ENCODE peak calls at places on chromosomes 6 and 20, in five cellular contexts. E is right atrium auricular region, M is Karpas-422, C is AG10803, I is transverse colon. S is an unnamed sample.

GRCh38 chr6:110415297-110415916 is at the start of gene DDO:
- DNase-seq in I (peak; percentile 52), M (no peak), E (peak; percentile 87), C (peak; percentile 20), S (no peak)

GRCh38 chr20:3887870-3888614 is 1.1 kb upstream of the PANK2 start:
- DNase-seq in M (peak; percentile 75), I (peak; percentile 25), E (peak; percentile 66), C (peak; percentile 41), S (no peak)

GRCh38 chr20:16100767-16101166 is 472.5 kb downstream of the KIF16B start:
- DNase-seq in E (no peak), M (no peak), I (no peak), C (no peak), S (no peak)

GRCh38 chr20:32966881-32967781 is 37.1 kb downstream of the SUN5 start:
- DNase-seq in C (no peak), E (peak; percentile 48), I (peak; percentile 27), M (no peak), S (peak; percentile 15)

GRCh38 chr6:127191716-127192115 is 73.2 kb downstream of the RSPO3 start:
- DNase-seq in M (no peak), I (no peak), E (no peak), C (peak; percentile 78), S (no peak)

GRCh38 chr20:37511605-37512275 is 9.3 kb upstream of the NNAT start:
- DNase-seq in I (no peak), M (no peak), C (peak; percentile 93), E (no peak), S (no peak)

GRCh38 chr6:20569000-20569610 is 34.8 kb downstream of the CDKAL1 start:
- DNase-seq in M (no peak), E (no peak), I (no peak), C (peak; percentile 38), S (no peak)

GRCh38 chr6:100447900-100448700 is 16.6 kb downstream of the SIM1 start:
- DNase-seq in E (no peak), C (no peak), I (no peak), M (no peak), S (no peak)

GRCh38 chr6:35091353-35092083 is 49.6 kb downstream of the TCP11 start:
- DNase-seq in E (no peak), I (no peak), C (peak; percentile 58), M (no peak), S (no peak)

GRCh38 chr6:2909718-2910117 is 6.6 kb upstream of the SERPINB9 start:
- DNase-seq in E (no peak), C (no peak), I (no peak), M (no peak), S (no peak)

GRCh38 chr20:5171074-5171789 is 44.4 kb downstream of the CDS2 start:
- DNase-seq in M (no peak), I (no peak), E (no peak), C (no peak), S (no peak)

GRCh38 chr6:3360727-3361045 is 96.2 kb downstream of the SLC22A23 start:
- DNase-seq in M (no peak), E (no peak), C (no peak), I (no peak), S (no peak)

GRCh38 chr6:121800047-121800446 is 364.6 kb downstream of the GJA1 start:
- DNase-seq in M (no peak), C (peak; percentile 8), E (no peak), I (no peak), S (no peak)

GRCh38 chr6:87724994-87725811 is 23.2 kb upstream of the AKIRIN2 start:
- DNase-seq in I (no peak), C (no peak), M (no peak), E (no peak), S (peak; percentile 88)

GRCh38 chr6:101502818-101503217 is 109.3 kb downstream of the GRIK2 start:
- DNase-seq in C (no peak), I (no peak), E (no peak), M (no peak), S (no peak)

DNA sequence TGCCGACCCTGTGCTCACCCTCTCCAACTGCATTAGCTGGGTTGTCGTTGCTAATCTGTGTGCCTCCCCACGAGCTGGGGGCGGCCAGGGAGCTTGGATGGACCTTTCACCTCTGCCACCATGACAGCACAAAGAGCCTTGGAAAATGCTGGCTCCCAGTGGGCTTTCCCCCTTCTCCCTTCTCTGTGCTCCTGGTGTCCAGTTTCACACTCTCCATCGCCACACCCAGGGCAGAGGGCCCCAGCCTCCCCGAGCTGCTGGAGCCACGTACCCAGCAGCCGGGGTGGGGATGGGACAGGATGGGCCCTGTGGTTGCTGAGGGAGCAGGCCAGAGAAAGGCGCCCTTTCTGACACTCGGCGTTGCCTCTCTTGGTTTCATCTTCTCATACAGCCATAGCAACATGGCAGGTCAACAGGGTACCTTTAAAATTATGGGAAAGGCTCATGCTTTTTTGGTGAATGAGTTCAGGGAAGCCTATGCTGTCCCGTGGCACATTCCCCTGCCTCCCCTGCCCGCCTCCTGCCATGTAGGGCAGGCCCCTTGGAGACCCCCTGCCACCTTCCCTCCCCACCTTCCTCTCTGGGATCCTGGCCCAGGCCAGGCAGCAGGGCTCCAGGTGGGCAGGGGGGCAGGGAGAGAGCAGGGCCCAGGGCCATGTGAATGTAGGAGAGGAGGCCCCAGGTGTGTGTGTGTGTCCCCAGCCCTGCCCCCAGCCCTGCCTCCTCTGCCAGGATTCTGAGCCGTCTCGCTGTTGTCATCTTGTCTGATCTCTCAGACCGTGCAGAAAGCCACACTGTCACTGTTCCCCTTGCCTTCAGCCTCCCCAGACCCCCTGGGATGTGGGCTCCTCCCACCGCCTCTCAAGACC is 85.2 kb upstream of the CCDC167 start:
- DNase-seq in I (no peak), M (no peak), C (no peak), E (no peak), S (no peak)
- H3K4me3 ChIP-seq in I (no peak overlapping the region), M (no peak overlapping the region), C (no peak overlapping the region), E (no peak overlapping the region), S (no peak overlapping the region)

GRCh38 chr6:33592595-33593413 is 12.7 kb upstream of the BAK1 start:
- DNase-seq in I (peak; percentile 78), M (peak; percentile 44), C (no peak), E (no peak), S (no peak)
- H3K4me3 ChIP-seq in I (peak overlapping the region; percentile 32), M (no peak overlapping the region), C (no peak overlapping the region), E (no peak overlapping the region), S (peak overlapping the region; percentile 39)

DNA sequence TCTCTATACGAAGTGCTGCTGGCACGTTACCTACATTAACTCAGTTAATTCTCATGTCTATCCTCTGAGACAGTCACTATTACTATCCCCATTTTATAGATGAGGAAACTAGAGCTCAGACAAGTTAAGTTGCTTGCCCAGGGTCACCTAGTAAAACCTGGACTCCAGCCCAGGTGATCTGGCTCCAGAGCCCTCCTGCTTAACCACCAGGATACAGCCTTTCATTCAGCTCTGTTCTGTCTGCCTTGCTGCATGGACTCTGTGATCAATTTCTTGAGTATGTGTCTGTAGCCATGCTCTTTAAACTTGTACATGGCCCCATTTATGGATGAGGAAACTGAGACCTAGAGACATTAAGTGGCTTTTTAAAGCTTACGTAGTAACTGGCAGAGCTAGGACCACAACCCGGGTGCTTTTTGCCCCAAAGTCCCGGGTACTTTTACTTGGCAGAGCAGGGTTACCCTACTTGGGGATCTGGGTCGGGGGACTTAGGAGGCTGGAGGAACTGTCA is 4.7 kb downstream of the CDKN1A start:
- DNase-seq in M (no peak), I (no peak), E (no peak), C (no peak), S (no peak)
- H3K4me3 ChIP-seq in M (no peak overlapping the region), I (no peak overlapping the region), E (no peak overlapping the region), C (peak overlapping the region; percentile 62), S (no peak overlapping the region)

DNA sequence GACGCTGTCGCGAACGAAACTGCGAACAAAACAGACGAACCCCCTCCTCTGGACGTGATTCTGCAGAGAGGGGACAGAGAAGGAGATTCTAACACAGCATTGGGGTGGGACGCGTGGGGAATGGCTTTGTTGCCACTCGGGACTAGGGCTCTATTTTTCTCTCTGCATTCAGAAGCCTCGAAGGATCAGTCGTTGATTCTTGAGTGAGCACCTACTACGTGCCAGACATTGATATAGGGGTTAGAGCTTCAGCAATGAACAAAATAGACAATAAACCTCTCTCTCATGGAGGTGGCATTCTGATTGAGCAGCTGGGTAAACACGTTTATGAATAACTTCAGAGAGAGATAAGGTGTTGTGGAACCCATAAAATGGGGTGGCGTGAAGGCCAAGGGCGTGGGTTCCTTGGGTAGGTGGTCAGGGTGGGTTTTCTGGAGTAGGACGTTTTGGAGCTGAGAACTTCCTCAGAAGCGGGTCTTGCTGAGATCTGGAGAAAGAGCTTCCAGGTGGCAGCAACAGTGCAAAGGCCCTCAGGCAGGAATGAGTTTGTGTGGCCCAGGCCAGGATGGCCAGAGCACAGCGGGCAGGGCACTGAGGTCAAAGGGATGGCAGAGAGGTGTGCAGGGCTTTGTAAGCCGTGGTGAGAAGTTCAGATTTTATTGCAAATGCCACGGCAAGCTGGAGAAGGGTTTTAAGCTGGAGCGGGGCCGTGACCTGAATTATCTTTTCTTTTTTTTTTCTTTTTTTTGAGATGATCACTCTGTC is 882 bp downstream of the SLC2A10 start:
- DNase-seq in M (no peak), C (no peak), E (no peak), I (peak; percentile 21), S (no peak)
- H3K4me3 ChIP-seq in M (no peak overlapping the region), C (peak overlapping the region; percentile 86), E (peak overlapping the region; percentile 76), I (peak overlapping the region; percentile 68), S (peak overlapping the region; percentile 32)

GRCh38 chr20:59825563-59825920 is 107.9 kb downstream of the SYCP2 start:
- DNase-seq in E (peak; percentile 11), M (no peak), I (no peak), C (no peak), S (no peak)

GRCh38 chr20:59823456-59823855 is 110.0 kb downstream of the SYCP2 start:
- DNase-seq in E (no peak), M (no peak), C (no peak), I (no peak), S (no peak)

GRCh38 chr20:59823860-59824259 is 109.6 kb downstream of the SYCP2 start:
- DNase-seq in M (no peak), C (no peak), I (no peak), E (peak; percentile 44), S (no peak)

GRCh38 chr20:59825944-59826759 is 107.3 kb downstream of the SYCP2 start:
- DNase-seq in I (peak; percentile 93), C (no peak), M (no peak), E (peak; percentile 53), S (no peak)

DNA sequence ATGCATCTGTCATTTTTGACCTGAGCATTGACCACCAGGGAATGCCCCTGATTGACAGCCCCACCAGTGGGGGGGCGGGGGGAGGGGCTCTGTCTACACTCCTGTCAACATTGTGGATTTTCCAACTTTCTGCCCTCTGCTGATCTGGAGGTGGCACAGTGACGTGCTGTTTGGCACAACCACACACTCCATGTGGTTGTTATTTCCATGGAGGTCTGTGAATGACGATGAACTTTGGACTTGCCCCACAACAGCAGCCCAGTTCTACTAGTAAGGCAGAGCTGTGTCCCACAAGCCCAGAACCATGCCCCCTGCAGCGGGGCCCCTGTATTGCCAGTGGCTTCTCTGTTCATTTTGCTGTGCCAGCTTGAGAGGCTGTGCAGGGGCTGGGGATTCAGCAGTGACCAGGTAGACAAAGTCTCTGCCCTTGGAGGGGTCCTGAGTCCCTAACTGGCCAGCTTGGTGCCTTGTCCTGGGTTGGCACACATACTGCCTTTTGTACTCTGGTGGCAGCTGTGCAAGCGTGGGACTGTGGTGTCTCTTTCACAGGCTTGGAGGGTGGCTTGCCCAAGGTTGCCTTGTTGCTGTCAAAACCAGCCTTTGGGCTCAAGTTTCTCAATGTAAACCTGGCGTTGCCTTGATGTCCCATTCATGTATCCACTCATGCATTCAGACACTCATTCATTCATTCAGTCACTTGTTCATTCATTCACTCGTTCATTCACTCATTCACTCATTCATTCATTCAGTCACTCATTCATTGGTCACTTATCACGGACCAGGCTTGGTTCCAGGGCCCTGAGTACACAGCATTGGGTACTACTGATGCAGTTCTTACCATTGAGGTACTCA is 108.5 kb downstream of the SYCP2 start:
- DNase-seq in C (no peak), E (peak; percentile 49), I (no peak), M (no peak), S (no peak)
- H3K4me3 ChIP-seq in C (no peak overlapping the region), E (no peak overlapping the region), I (no peak overlapping the region), M (no peak overlapping the region), S (no peak overlapping the region)

S was measured in GM12864.